ENCODE peak calls at places on chromosome 18, in seven cellular contexts. One of them, this sample, is unnamed.

GRCh38 chr18:73793386-73793785 is 354.2 kb downstream of the FBXO15 start:
- DNase-seq in WTC11: no peak
- DNase-seq in NCI-H1694: no peak
- DNase-seq in SK-N-SH: no peak
- DNase-seq in NCI-H1105 treated with DMSO at 0.1 percent for 48 hours: no peak
- DNase-seq in germinal center: no peak
- DNase-seq in NCI-H2081: no peak
- DNase-seq in this sample: no peak

GRCh38 chr18:8503287-8503686 is 106.0 kb upstream of the RAB12 start:
- DNase-seq in SK-N-SH: no peak
- DNase-seq in WTC11: no peak
- DNase-seq in NCI-H2081: no peak
- DNase-seq in NCI-H1105 treated with DMSO at 0.1 percent for 48 hours: no peak
- DNase-seq in NCI-H1694: peak
- DNase-seq in germinal center: no peak
- DNase-seq in this sample: no peak

GRCh38 chr18:8301427-8302172 is 307.6 kb upstream of the RAB12 start:
- DNase-seq in WTC11: no peak
- DNase-seq in germinal center: no peak
- DNase-seq in NCI-H1694: no peak
- DNase-seq in NCI-H2081: peak
- DNase-seq in NCI-H1105 treated with DMSO at 0.1 percent for 48 hours: peak
- DNase-seq in SK-N-SH: no peak
- DNase-seq in this sample: no peak

GRCh38 chr18:13823707-13824395 is at the start of gene MC5R:
- DNase-seq in WTC11: peak
- DNase-seq in germinal center: peak
- DNase-seq in NCI-H1105 treated with DMSO at 0.1 percent for 48 hours: peak
- DNase-seq in NCI-H1694: no peak
- DNase-seq in NCI-H2081: peak
- DNase-seq in SK-N-SH: peak
- DNase-seq in this sample: peak

GRCh38 chr18:55199291-55199963 is 240.2 kb upstream of the CCDC68 start:
- DNase-seq in NCI-H2081: no peak
- DNase-seq in germinal center: no peak
- DNase-seq in NCI-H1694: no peak
- DNase-seq in WTC11: no peak
- DNase-seq in NCI-H1105 treated with DMSO at 0.1 percent for 48 hours: no peak
- DNase-seq in SK-N-SH: no peak
- DNase-seq in this sample: no peak

GRCh38 chr18:6633370-6633769 is 96.1 kb upstream of the ARHGAP28 start:
- DNase-seq in WTC11: peak
- DNase-seq in NCI-H1694: no peak
- DNase-seq in SK-N-SH: no peak
- DNase-seq in NCI-H2081: peak
- DNase-seq in germinal center: no peak
- DNase-seq in NCI-H1105 treated with DMSO at 0.1 percent for 48 hours: no peak
- DNase-seq in this sample: no peak

GRCh38 chr18:50656396-50656795 is 96.5 kb downstream of the MAPK4 start:
- DNase-seq in SK-N-SH: no peak
- DNase-seq in NCI-H1105 treated with DMSO at 0.1 percent for 48 hours: no peak
- DNase-seq in WTC11: no peak
- DNase-seq in NCI-H1694: no peak
- DNase-seq in NCI-H2081: no peak
- DNase-seq in germinal center: no peak
- DNase-seq in this sample: no peak

GRCh38 chr18:78531637-78532036 is 448.0 kb upstream of the SALL3 start:
- DNase-seq in NCI-H1694: no peak
- DNase-seq in WTC11: no peak
- DNase-seq in SK-N-SH: no peak
- DNase-seq in germinal center: no peak
- DNase-seq in NCI-H2081: no peak
- DNase-seq in NCI-H1105 treated with DMSO at 0.1 percent for 48 hours: no peak
- DNase-seq in this sample: no peak

GRCh38 chr18:62524443-62525200 is 1.8 kb downstream of the ZCCHC2 start:
- DNase-seq in WTC11: peak
- DNase-seq in NCI-H1105 treated with DMSO at 0.1 percent for 48 hours: peak
- DNase-seq in NCI-H2081: peak
- DNase-seq in germinal center: peak
- DNase-seq in SK-N-SH: peak
- DNase-seq in NCI-H1694: no peak
- DNase-seq in this sample: peak

GRCh38 chr18:8706981-8707940 is 1.9 kb downstream of the MTCL1 start:
- DNase-seq in SK-N-SH: peak
- DNase-seq in NCI-H1105 treated with DMSO at 0.1 percent for 48 hours: peak
- DNase-seq in NCI-H1694: peak
- DNase-seq in WTC11: peak
- DNase-seq in NCI-H2081: peak
- DNase-seq in germinal center: peak
- DNase-seq in this sample: no peak

GRCh38 chr18:32042337-32042736 is 23.7 kb downstream of the RNF125 start:
- DNase-seq in NCI-H1694: no peak
- DNase-seq in SK-N-SH: no peak
- DNase-seq in germinal center: peak
- DNase-seq in NCI-H2081: no peak
- DNase-seq in WTC11: no peak
- DNase-seq in NCI-H1105 treated with DMSO at 0.1 percent for 48 hours: no peak
- DNase-seq in this sample: peak

This sample was measured in naive B cell.